ENCODE peak calls at places on chromosomes 4 and X, in four cellular contexts. One of them, this sample, is unnamed.

GRCh38 chrX:100085851-100086250 is 324.2 kb downstream of the PCDH19 start:
- DNase-seq in HepG2: no peak
- DNase-seq in K562: no peak
- DNase-seq in GM12878: no peak
- DNase-seq in this sample: no peak

GRCh38 chrX:153074935-153075334 is 2.7 kb downstream of the PNMA6A start:
- DNase-seq in K562: no peak
- DNase-seq in HepG2: no peak
- DNase-seq in GM12878: no peak
- DNase-seq in this sample: no peak

GRCh38 chr4:152454398-152455011 is 81.4 kb downstream of the FBXW7 start:
- DNase-seq in K562: peak; percentile 17
- DNase-seq in GM12878: no peak
- DNase-seq in HepG2: peak; percentile 21
- DNase-seq in this sample: no peak

GRCh38 chr4:38123555-38123954 is 163.4 kb downstream of the PTTG2 start:
- DNase-seq in K562: no peak
- DNase-seq in GM12878: no peak
- DNase-seq in HepG2: no peak
- DNase-seq in this sample: no peak

GRCh38 chrX:137212078-137212632 is 178.4 kb upstream of the GPR101 start:
- DNase-seq in K562: no peak
- DNase-seq in GM12878: no peak
- DNase-seq in HepG2: no peak
- DNase-seq in this sample: no peak

GRCh38 chr4:179605196-179605595 is 2163.0 kb upstream of the AGA start:
- DNase-seq in K562: no peak
- DNase-seq in HepG2: no peak
- DNase-seq in GM12878: no peak
- DNase-seq in this sample: no peak

GRCh38 chrX:105552395-105552794 is 269.9 kb upstream of the NRK start:
- DNase-seq in GM12878: no peak
- DNase-seq in HepG2: no peak
- DNase-seq in K562: no peak
- DNase-seq in this sample: no peak

GRCh38 chr4:128191115-128191897 is 96.3 kb downstream of the PGRMC2 start:
- DNase-seq in GM12878: peak; percentile 54
- DNase-seq in HepG2: peak; percentile 63
- DNase-seq in K562: peak; percentile 65
- DNase-seq in this sample: peak; percentile 69

GRCh38 chr4:76308548-76308947 is 2.0 kb downstream of the STBD1 start:
- DNase-seq in K562: peak; percentile 47
- DNase-seq in GM12878: no peak
- DNase-seq in HepG2: peak; percentile 87
- DNase-seq in this sample: no peak

GRCh38 chrX:397575-397974 is 10.9 kb upstream of the PPP2R3B start:
- DNase-seq in GM12878: no peak
- DNase-seq in HepG2: no peak
- DNase-seq in K562: no peak
- DNase-seq in this sample: peak; percentile 59

GRCh38 chrX:69313622-69314290 is 148.5 kb upstream of the PJA1 start:
- DNase-seq in K562: no peak
- DNase-seq in HepG2: no peak
- DNase-seq in GM12878: no peak
- DNase-seq in this sample: no peak

GRCh38 chrX:31459361-31459760 is 387.5 kb upstream of the FTHL17 start:
- DNase-seq in HepG2: no peak
- DNase-seq in K562: no peak
- DNase-seq in GM12878: no peak
- DNase-seq in this sample: no peak

GRCh38 chr4:26226978-26227377 is 93.8 kb upstream of the RBPJ start:
- DNase-seq in HepG2: no peak
- DNase-seq in GM12878: no peak
- DNase-seq in K562: no peak
- DNase-seq in this sample: no peak

GRCh38 chr4:184430163-184430562 is 44.2 kb downstream of the IRF2 start:
- DNase-seq in K562: no peak
- DNase-seq in GM12878: no peak
- DNase-seq in HepG2: no peak
- DNase-seq in this sample: no peak

GRCh38 chr4:87068591-87069021 is 133.8 kb downstream of the AFF1 start:
- DNase-seq in GM12878: no peak
- DNase-seq in K562: no peak
- DNase-seq in HepG2: no peak
- DNase-seq in this sample: no peak

GRCh38 chr4:29900336-29900735 is 819.8 kb upstream of the PCDH7 start:
- DNase-seq in HepG2: no peak
- DNase-seq in GM12878: no peak
- DNase-seq in K562: no peak
- DNase-seq in this sample: no peak

GRCh38 chr4:19375931-19376330 is 875.8 kb upstream of the SLIT2 start:
- DNase-seq in K562: no peak
- DNase-seq in HepG2: no peak
- DNase-seq in GM12878: no peak
- DNase-seq in this sample: no peak

GRCh38 chr4:101000496-101000895 is 346.8 kb downstream of the PPP3CA start:
- DNase-seq in HepG2: no peak
- DNase-seq in GM12878: no peak
- DNase-seq in K562: no peak
- DNase-seq in this sample: no peak

GRCh38 chr4:119647558-119647957 is 19.0 kb upstream of the PDE5A start:
- DNase-seq in GM12878: no peak
- DNase-seq in HepG2: no peak
- DNase-seq in K562: no peak
- DNase-seq in this sample: no peak

GRCh38 chr4:84167089-84167488 is 332.0 kb downstream of the NKX6-1 start:
- DNase-seq in K562: no peak
- DNase-seq in GM12878: no peak
- DNase-seq in HepG2: no peak
- DNase-seq in this sample: no peak

GRCh38 chr4:134057356-134057755 is 144.2 kb downstream of the PABPC4L start:
- DNase-seq in GM12878: no peak
- DNase-seq in HepG2: no peak
- DNase-seq in K562: no peak
- DNase-seq in this sample: no peak

GRCh38 chr4:48909697-48910096 is 3.1 kb upstream of the OCIAD2 start:
- DNase-seq in GM12878: no peak
- DNase-seq in K562: peak; percentile 28
- DNase-seq in HepG2: no peak
- DNase-seq in this sample: peak; percentile 43

GRCh38 chr4:8303485-8304281 is 34.1 kb downstream of the HTRA3 start:
- DNase-seq in K562: peak; percentile 76
- DNase-seq in GM12878: no peak
- DNase-seq in HepG2: peak; percentile 49
- DNase-seq in this sample: peak; percentile 32

GRCh38 chrX:27842867-27843266 is 35.1 kb downstream of the MAGEB10 start:
- DNase-seq in HepG2: no peak
- DNase-seq in GM12878: no peak
- DNase-seq in K562: no peak
- DNase-seq in this sample: no peak

GRCh38 chr4:827209-828081 is 1.5 kb upstream of the CPLX1 start:
- DNase-seq in HepG2: no peak
- DNase-seq in GM12878: no peak
- DNase-seq in K562: no peak
- DNase-seq in this sample: no peak

GRCh38 chrX:80808160-80808735 is 1.4 kb downstream of the BRWD3 start:
- DNase-seq in HepG2: peak; percentile 61
- DNase-seq in K562: peak; percentile 88
- DNase-seq in GM12878: peak; percentile 72
- DNase-seq in this sample: peak; percentile 64

GRCh38 chr4:127236875-127237274 is 395.9 kb upstream of the INTU start:
- DNase-seq in K562: no peak
- DNase-seq in GM12878: no peak
- DNase-seq in HepG2: no peak
- DNase-seq in this sample: no peak

GRCh38 chrX:134144231-134144630 is 92.8 kb upstream of the CCDC160 start:
- DNase-seq in K562: peak; percentile 4
- DNase-seq in GM12878: no peak
- DNase-seq in HepG2: peak; percentile 25
- DNase-seq in this sample: no peak

GRCh38 chr4:60729194-60729593 is 470.9 kb upstream of the ADGRL3 start:
- DNase-seq in GM12878: no peak
- DNase-seq in HepG2: no peak
- DNase-seq in K562: no peak
- DNase-seq in this sample: no peak

GRCh38 chrX:123859828-123860505 is at the start of gene XIAP:
- DNase-seq in GM12878: peak; percentile 41
- DNase-seq in HepG2: peak; percentile 82
- DNase-seq in K562: peak; percentile 92
- DNase-seq in this sample: peak; percentile 78

GRCh38 chr4:38760915-38761314 is 21.9 kb downstream of the TLR10 start:
- DNase-seq in GM12878: peak; percentile 83
- DNase-seq in HepG2: no peak
- DNase-seq in K562: no peak
- DNase-seq in this sample: no peak

DNA sequence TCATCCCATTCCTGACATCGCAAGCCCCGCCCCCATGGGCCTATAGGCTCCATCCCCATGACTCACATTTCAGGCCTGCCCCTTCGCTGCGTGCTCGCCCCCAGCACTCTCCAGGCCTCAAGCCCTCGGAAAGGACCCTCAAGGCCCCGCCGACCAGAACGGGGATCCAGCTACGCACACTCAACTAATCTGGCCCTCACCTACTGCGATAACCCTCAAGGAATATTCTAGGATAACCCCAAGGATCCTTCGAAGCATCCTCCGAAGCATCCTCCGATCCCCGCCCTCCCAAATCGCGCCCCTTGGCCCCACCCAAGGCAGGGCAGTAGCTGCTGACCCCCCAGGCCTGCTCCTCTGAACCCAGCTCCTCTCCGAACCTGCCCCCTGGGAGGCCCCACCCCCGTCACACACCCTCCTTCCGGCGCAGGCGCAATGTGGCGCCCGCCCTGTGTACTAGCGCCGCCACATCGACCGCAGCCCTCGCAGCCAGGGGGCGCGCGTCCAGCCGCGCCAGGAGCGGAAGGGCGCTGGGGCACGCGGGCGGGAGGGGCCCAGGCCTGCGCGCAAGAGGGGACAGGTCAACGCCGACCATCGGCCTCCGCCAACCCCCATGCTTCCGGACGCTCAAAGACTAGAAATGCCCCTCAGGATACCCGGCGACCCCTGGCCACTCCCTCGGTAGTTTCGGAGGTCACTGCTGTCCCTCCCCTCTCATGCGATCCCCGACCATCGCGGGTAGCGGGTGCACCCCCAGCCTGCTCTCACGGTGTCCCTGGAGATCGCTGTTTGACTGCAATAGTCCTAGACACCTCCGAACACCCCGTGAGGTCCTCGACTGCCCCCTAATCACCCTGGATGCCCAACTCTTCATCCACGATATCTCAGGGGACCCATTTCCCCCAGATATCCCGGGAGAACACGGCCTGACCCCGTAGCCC is 6.4 kb upstream of the MAGIX start:
- DNase-seq in HepG2: no peak
- DNase-seq in K562: peak; percentile 92
- DNase-seq in GM12878: no peak
- DNase-seq in this sample: peak; percentile 78
- TF ChIP-seq POLR2A in HepG2: no peak
- TF ChIP-seq POLR2A in K562: peak; percentile 75
- TF ChIP-seq POLR2A in GM12878: peak; percentile 75
- TF ChIP-seq POLR2A in this sample: no peak

DNA sequence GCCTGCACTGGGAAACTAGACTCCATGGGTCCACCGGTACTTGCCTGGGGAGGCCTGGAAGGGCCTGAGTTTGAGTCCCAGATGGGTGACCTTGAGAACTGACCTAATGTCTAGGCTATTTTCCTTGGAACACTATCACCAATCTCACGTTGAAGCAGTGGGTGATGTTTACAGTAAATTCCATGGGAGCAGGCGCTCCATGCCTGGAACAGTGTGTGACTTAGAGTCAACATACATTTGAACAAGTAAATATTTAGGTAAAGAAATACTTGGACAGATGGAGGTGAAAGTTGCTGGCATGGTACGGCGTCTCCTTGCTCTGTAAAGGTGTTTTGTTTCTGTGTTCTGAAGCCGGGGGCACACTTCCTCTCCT is 47.5 kb downstream of the TBC1D14 start:
- DNase-seq in K562: no peak
- DNase-seq in GM12878: no peak
- DNase-seq in HepG2: no peak
- DNase-seq in this sample: no peak
- TF ChIP-seq HDAC6 in K562: no peak
- TF ChIP-seq HDAC6 in GM12878: no peak
- TF ChIP-seq HDAC6 in HepG2: no peak
- TF ChIP-seq HDAC6 in this sample: no peak

DNA sequence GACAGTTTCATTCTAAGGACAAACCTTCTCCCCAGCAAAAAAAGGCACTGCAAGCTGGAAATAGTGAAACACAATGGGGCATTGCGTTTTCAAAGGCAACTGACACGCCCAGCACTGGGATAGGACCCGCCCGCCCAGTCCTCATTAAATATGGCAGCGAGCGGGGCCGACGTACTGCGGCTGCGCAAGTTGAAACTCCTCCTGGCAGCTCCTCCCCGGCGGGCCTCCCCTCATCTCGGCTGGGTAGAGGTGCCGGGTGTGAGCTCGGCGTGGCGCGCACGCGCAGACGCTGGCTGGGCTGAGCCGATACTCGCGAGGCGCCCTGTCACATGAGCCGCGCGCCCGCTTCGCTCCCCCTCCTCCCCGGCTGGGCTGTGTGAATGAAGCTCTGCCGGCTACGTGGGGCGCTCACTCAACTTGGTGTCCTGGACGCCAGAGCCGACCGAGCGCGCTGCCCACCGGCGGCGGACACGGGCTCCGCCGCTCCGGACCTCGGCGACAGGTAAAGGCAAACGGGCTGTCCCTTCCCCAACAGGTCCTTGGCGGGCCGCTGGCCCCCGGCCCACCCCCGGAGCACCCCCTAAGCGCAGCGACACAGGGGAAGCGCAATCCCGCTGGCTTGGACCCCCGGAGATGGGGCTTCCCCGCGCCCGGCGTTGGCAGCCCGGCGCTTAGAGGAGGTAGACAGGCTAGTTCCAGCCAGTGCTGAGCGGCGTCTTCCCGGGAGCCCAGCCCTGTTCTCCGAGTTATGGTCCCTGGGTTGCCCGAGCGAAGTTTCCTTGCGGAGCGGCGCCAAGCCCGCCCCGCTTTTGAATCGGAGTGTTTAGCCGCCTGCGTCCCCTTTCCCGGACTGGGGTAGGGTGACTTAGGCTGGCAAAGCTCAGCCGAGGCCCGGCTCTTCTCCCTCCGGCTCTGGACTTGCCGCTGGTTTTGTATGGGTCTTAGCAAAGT is at the start of gene CLCN5:
- DNase-seq in K562: peak; percentile 90
- DNase-seq in GM12878: peak; percentile 71
- DNase-seq in HepG2: peak; percentile 88
- DNase-seq in this sample: peak; percentile 86
- TF ChIP-seq POLR2A in K562: peak; percentile 38
- TF ChIP-seq POLR2A in GM12878: peak; percentile 75
- TF ChIP-seq POLR2A in HepG2: peak; percentile 49
- TF ChIP-seq POLR2A in this sample: no peak

DNA sequence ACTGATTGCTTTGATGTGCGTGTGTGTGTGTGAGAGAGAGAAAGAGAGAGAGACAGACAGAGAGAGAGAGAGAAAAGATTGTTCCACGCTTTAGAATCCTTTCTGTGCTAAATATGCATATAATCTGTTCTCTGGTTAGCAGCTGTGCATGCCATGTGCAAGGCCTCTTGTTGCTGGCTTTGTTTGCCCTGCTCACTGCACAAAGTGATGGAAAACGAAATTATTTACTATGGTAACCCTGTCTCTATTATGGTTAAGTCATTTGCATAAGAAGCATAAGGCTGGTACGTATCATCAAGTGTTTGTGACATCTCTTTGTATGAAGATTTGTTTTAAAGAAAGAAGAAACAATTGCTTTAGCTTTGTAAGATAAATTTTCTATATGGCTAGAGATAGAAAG is 190.2 kb upstream of the POF1B start:
- DNase-seq in K562: no peak
- DNase-seq in GM12878: no peak
- DNase-seq in HepG2: no peak
- DNase-seq in this sample: no peak
- TF ChIP-seq HDAC6 in K562: no peak
- TF ChIP-seq HDAC6 in GM12878: no peak
- TF ChIP-seq HDAC6 in HepG2: no peak
- TF ChIP-seq HDAC6 in this sample: no peak

This sample was measured in H1.